ENCODE peak calls at places on chromosomes 3 and 15, in five cellular contexts. One of them, this sample, is unnamed.

GRCh38 chr3:183275418-183275817 is 22.4 kb downstream of the B3GNT5 start:
- DNase-seq in SK-N-SH: no peak
- DNase-seq in H1: no peak
- DNase-seq in neuronal stem cell: no peak
- DNase-seq in neural progenitor cell: no peak
- DNase-seq in this sample: peak; percentile 48

GRCh38 chr15:64865998-64866520 is 24.3 kb downstream of the PLEKHO2 start:
- DNase-seq in neuronal stem cell: no peak
- DNase-seq in H1: no peak
- DNase-seq in neural progenitor cell: peak; percentile 46
- DNase-seq in SK-N-SH: no peak
- DNase-seq in this sample: peak; percentile 31

GRCh38 chr15:30770759-30771158 is 133.0 kb upstream of the FAN1 start:
- DNase-seq in neuronal stem cell: no peak
- DNase-seq in H1: no peak
- DNase-seq in SK-N-SH: no peak
- DNase-seq in neural progenitor cell: no peak
- DNase-seq in this sample: no peak

GRCh38 chr15:82122754-82123400 is 77.1 kb upstream of the MEX3B start:
- DNase-seq in neuronal stem cell: no peak
- DNase-seq in SK-N-SH: no peak
- DNase-seq in H1: peak; percentile 19
- DNase-seq in neural progenitor cell: no peak
- DNase-seq in this sample: no peak

GRCh38 chr3:79361748-79362378 is 405.9 kb downstream of the ROBO1 start:
- DNase-seq in SK-N-SH: peak; percentile 36
- DNase-seq in neuronal stem cell: peak; percentile 21
- DNase-seq in neural progenitor cell: peak; percentile 63
- DNase-seq in H1: no peak
- DNase-seq in this sample: peak; percentile 58

GRCh38 chr3:108024146-108024836 is 66.5 kb downstream of the CD47 start:
- DNase-seq in neural progenitor cell: no peak
- DNase-seq in SK-N-SH: no peak
- DNase-seq in H1: peak; percentile 13
- DNase-seq in neuronal stem cell: no peak
- DNase-seq in this sample: peak; percentile 75

GRCh38 chr3:65497846-65498245 is 540.9 kb downstream of the MAGI1 start:
- DNase-seq in H1: no peak
- DNase-seq in neural progenitor cell: peak; percentile 52
- DNase-seq in SK-N-SH: peak; percentile 56
- DNase-seq in neuronal stem cell: peak; percentile 38
- DNase-seq in this sample: no peak

GRCh38 chr3:152272771-152273242 is 4.1 kb downstream of the MBNL1 start:
- DNase-seq in neuronal stem cell: no peak
- DNase-seq in neural progenitor cell: no peak
- DNase-seq in H1: no peak
- DNase-seq in SK-N-SH: no peak
- DNase-seq in this sample: no peak

GRCh38 chr3:133301194-133301593 is 98.7 kb upstream of the BFSP2 start:
- DNase-seq in neuronal stem cell: no peak
- DNase-seq in SK-N-SH: no peak
- DNase-seq in H1: no peak
- DNase-seq in neural progenitor cell: no peak
- DNase-seq in this sample: peak; percentile 68

GRCh38 chr3:172987268-172987667 is 153.8 kb downstream of the SPATA16 start:
- DNase-seq in neural progenitor cell: peak; percentile 39
- DNase-seq in SK-N-SH: no peak
- DNase-seq in H1: peak; percentile 50
- DNase-seq in neuronal stem cell: no peak
- DNase-seq in this sample: peak; percentile 47

GRCh38 chr15:75067123-75067854 is 43.9 kb downstream of the PPCDC start:
- DNase-seq in H1: no peak
- DNase-seq in neural progenitor cell: no peak
- DNase-seq in neuronal stem cell: no peak
- DNase-seq in SK-N-SH: no peak
- DNase-seq in this sample: no peak

DNA sequence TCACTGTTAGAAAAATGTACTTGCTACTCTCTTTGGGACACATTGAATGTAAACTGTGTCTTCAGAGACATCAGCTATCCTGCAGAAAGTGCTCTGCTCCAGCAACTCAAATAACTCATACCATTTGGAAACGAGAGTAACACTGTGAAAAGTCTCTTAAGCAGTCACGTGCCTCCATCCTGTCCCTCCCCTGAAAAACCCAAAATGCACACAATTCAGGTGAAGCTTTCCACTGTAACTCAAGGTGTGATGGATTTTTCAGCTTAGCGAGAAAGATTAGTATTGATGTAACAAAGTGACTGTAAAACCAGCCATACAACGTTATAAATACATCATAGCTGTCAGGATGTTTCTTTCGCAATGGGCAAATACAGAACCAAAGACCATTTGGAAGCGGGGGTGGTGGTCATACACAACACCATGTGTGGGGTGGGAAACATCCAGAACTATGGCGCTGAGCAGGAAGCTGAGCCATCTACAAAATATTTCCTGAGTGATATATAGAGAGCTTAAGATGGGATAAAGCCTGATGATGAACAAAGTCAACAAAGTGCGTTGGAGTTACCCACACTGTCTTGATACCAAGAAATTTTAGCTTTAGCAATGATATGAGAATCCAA is 332.3 kb downstream of the FOXP1 start:
- DNase-seq in SK-N-SH: no peak
- DNase-seq in neuronal stem cell: no peak
- DNase-seq in H1: no peak
- DNase-seq in neural progenitor cell: no peak
- DNase-seq in this sample: no peak
- H3K27ac ChIP-seq in SK-N-SH: peak overlapping the region; percentile 99
- H3K27ac ChIP-seq in neuronal stem cell: no peak overlapping the region
- H3K27ac ChIP-seq in H1: no peak overlapping the region
- H3K27ac ChIP-seq in neural progenitor cell: no peak overlapping the region
- H3K27ac ChIP-seq in this sample: no peak overlapping the region

GRCh38 chr3:184332370-184333090 is 4.9 kb upstream of the FAM131A start:
- DNase-seq in SK-N-SH: no peak
- DNase-seq in neuronal stem cell: no peak
- DNase-seq in neural progenitor cell: no peak
- DNase-seq in H1: no peak
- DNase-seq in this sample: no peak
- H3K4me1 ChIP-seq in SK-N-SH: peaks cover 22% of the 10 kb centered on the region
- H3K4me1 ChIP-seq in neuronal stem cell: peaks cover 11% of the 10 kb centered on the region
- H3K4me1 ChIP-seq in neural progenitor cell: peaks cover 9% of the 10 kb centered on the region
- H3K4me1 ChIP-seq in H1: peaks cover 8% of the 10 kb centered on the region
- H3K4me1 ChIP-seq in this sample: peaks cover 17% of the 10 kb centered on the region

GRCh38 chr3:139836656-139837464 is 98.1 kb upstream of the CLSTN2 start:
- DNase-seq in SK-N-SH: no peak
- DNase-seq in neuronal stem cell: no peak
- DNase-seq in H1: no peak
- DNase-seq in neural progenitor cell: no peak
- DNase-seq in this sample: no peak
- H3K27ac ChIP-seq in SK-N-SH: no peak overlapping the region
- H3K27ac ChIP-seq in neuronal stem cell: no peak overlapping the region
- H3K27ac ChIP-seq in H1: no peak overlapping the region
- H3K27ac ChIP-seq in neural progenitor cell: no peak overlapping the region
- H3K27ac ChIP-seq in this sample: no peak overlapping the region

GRCh38 chr3:100163787-100164186 is 49.5 kb upstream of the FILIP1L start:
- DNase-seq in H1: no peak
- DNase-seq in neural progenitor cell: no peak
- DNase-seq in SK-N-SH: no peak
- DNase-seq in neuronal stem cell: no peak
- DNase-seq in this sample: no peak

GRCh38 chr3:100165926-100166550 is 51.7 kb upstream of the FILIP1L start:
- DNase-seq in SK-N-SH: no peak
- DNase-seq in neuronal stem cell: no peak
- DNase-seq in H1: no peak
- DNase-seq in neural progenitor cell: no peak
- DNase-seq in this sample: no peak

GRCh38 chr3:100169186-100169585 is 54.9 kb upstream of the FILIP1L start:
- DNase-seq in neural progenitor cell: no peak
- DNase-seq in neuronal stem cell: no peak
- DNase-seq in SK-N-SH: peak; percentile 48
- DNase-seq in H1: no peak
- DNase-seq in this sample: peak; percentile 11

GRCh38 chr3:100160516-100160915 is 46.2 kb upstream of the FILIP1L start:
- DNase-seq in neuronal stem cell: no peak
- DNase-seq in H1: no peak
- DNase-seq in neural progenitor cell: no peak
- DNase-seq in SK-N-SH: no peak
- DNase-seq in this sample: no peak

DNA sequence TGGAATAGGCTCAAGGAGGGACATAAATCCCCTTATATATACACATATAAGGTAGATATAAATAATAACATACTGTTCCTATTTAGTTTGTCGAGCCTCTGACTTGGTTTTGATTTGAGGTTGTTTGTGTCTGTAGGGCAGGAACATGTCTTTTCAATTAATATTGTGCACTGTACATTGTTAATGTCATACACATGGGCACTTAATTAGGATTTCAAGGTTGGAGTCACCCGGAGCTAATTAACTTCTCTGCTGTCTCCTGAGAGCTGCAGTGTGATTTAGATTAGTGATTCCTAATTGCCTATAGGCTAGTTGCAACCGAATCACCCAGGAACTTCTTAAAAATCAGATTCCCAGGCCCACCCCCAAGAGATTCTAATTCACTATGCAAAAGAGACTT is 50.4 kb upstream of the FILIP1L start:
- DNase-seq in H1: no peak
- DNase-seq in SK-N-SH: peak; percentile 30
- DNase-seq in neuronal stem cell: no peak
- DNase-seq in neural progenitor cell: no peak
- DNase-seq in this sample: no peak
- H3K4me1 ChIP-seq in H1: no peaks in the 10 kb centered on the region
- H3K4me1 ChIP-seq in SK-N-SH: peaks cover 31% of the 10 kb centered on the region
- H3K4me1 ChIP-seq in neuronal stem cell: no peaks in the 10 kb centered on the region
- H3K4me1 ChIP-seq in neural progenitor cell: no peaks in the 10 kb centered on the region
- H3K4me1 ChIP-seq in this sample: no peaks in the 10 kb centered on the region

GRCh38 chr3:124619887-124620599 is 110.2 kb upstream of the UMPS start:
- DNase-seq in H1: no peak
- DNase-seq in SK-N-SH: no peak
- DNase-seq in neuronal stem cell: no peak
- DNase-seq in neural progenitor cell: no peak
- DNase-seq in this sample: no peak
- H3K27ac ChIP-seq in H1: no peak overlapping the region
- H3K27ac ChIP-seq in SK-N-SH: no peak overlapping the region
- H3K27ac ChIP-seq in neuronal stem cell: no peak overlapping the region
- H3K27ac ChIP-seq in neural progenitor cell: no peak overlapping the region
- H3K27ac ChIP-seq in this sample: no peak overlapping the region

DNA sequence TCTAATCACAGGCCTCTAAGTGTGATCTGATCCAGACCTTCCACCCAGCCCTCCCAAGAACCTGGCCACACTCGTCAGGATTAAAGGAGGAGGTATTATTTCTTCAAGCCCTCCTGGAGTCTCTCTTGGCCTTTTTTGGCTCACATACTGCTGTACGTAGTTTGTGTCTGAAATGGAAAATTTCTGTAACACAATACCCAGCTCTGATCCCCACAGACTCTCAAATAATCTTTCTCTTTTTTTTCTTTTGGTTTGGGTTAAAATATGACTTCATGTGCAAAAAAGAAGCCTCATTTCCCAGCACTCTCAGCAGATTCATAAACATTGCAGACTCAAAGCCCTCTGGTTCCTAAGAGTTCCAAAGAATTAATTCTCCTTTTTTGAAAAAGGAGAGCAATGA is 96.5 kb upstream of the PHLDB2 start:
- DNase-seq in neuronal stem cell: no peak
- DNase-seq in neural progenitor cell: no peak
- DNase-seq in SK-N-SH: no peak
- DNase-seq in H1: no peak
- DNase-seq in this sample: no peak
- H3K4me1 ChIP-seq in neuronal stem cell: peaks cover 1% of the 10 kb centered on the region
- H3K4me1 ChIP-seq in neural progenitor cell: no peaks in the 10 kb centered on the region
- H3K4me1 ChIP-seq in SK-N-SH: no peaks in the 10 kb centered on the region
- H3K4me1 ChIP-seq in H1: no peaks in the 10 kb centered on the region
- H3K4me1 ChIP-seq in this sample: no peaks in the 10 kb centered on the region